ENCODE peak calls at places on chromosomes 1 and 21, in five cellular contexts. One of them, this sample, is unnamed.

GRCh38 chr1:90959352-90960206 is 62.3 kb downstream of the ZNF644 start:
- DNase-seq in fibroblast of mammary gland: peak; percentile 35
- DNase-seq in lower lobe of right lung: no peak
- DNase-seq in hepatocyte: peak; percentile 9
- DNase-seq in psoas muscle: no peak
- DNase-seq in this sample: peak; percentile 14

GRCh38 chr1:233016798-233017197 is 66.4 kb downstream of the NTPCR start:
- DNase-seq in fibroblast of mammary gland: no peak
- DNase-seq in lower lobe of right lung: no peak
- DNase-seq in hepatocyte: no peak
- DNase-seq in psoas muscle: no peak
- DNase-seq in this sample: no peak

GRCh38 chr1:63087966-63088365 is 234.4 kb upstream of the FOXD3 start:
- DNase-seq in fibroblast of mammary gland: no peak
- DNase-seq in lower lobe of right lung: no peak
- DNase-seq in hepatocyte: peak; percentile 20
- DNase-seq in psoas muscle: no peak
- DNase-seq in this sample: no peak

GRCh38 chr1:26862781-26863676 is at the start of gene SFN:
- DNase-seq in fibroblast of mammary gland: no peak
- DNase-seq in lower lobe of right lung: peak; percentile 85
- DNase-seq in hepatocyte: peak; percentile 84
- DNase-seq in psoas muscle: no peak
- DNase-seq in this sample: peak; percentile 71

GRCh38 chr21:33543505-33544129 is 779 bp downstream of the SON start:
- DNase-seq in fibroblast of mammary gland: peak; percentile 62
- DNase-seq in lower lobe of right lung: peak; percentile 84
- DNase-seq in hepatocyte: no peak
- DNase-seq in psoas muscle: peak; percentile 76
- DNase-seq in this sample: peak; percentile 79

GRCh38 chr1:244653439-244654283 is 735 bp downstream of the DESI2 start:
- DNase-seq in fibroblast of mammary gland: peak; percentile 6
- DNase-seq in lower lobe of right lung: no peak
- DNase-seq in hepatocyte: peak; percentile 22
- DNase-seq in psoas muscle: no peak
- DNase-seq in this sample: no peak

GRCh38 chr21:38950388-38951094 is 144.8 kb downstream of the ETS2 start:
- DNase-seq in fibroblast of mammary gland: peak; percentile 48
- DNase-seq in lower lobe of right lung: no peak
- DNase-seq in hepatocyte: peak; percentile 77
- DNase-seq in psoas muscle: no peak
- DNase-seq in this sample: no peak

GRCh38 chr1:8238141-8239038 is 79.5 kb upstream of the SLC45A1 start:
- DNase-seq in fibroblast of mammary gland: peak; percentile 98
- DNase-seq in lower lobe of right lung: no peak
- DNase-seq in hepatocyte: no peak
- DNase-seq in psoas muscle: no peak
- DNase-seq in this sample: no peak

GRCh38 chr1:50742523-50742922 is 217.5 kb downstream of the FAF1 start:
- DNase-seq in fibroblast of mammary gland: peak; percentile 69
- DNase-seq in lower lobe of right lung: no peak
- DNase-seq in hepatocyte: no peak
- DNase-seq in psoas muscle: no peak
- DNase-seq in this sample: no peak

GRCh38 chr1:9101510-9102146 is 27.3 kb downstream of the GPR157 start:
- DNase-seq in fibroblast of mammary gland: peak; percentile 63
- DNase-seq in lower lobe of right lung: no peak
- DNase-seq in hepatocyte: peak; percentile 74
- DNase-seq in psoas muscle: no peak
- DNase-seq in this sample: peak; percentile 82

GRCh38 chr1:89779541-89779940 is 41.3 kb upstream of the LRRC8D start:
- DNase-seq in fibroblast of mammary gland: no peak
- DNase-seq in lower lobe of right lung: no peak
- DNase-seq in hepatocyte: no peak
- DNase-seq in psoas muscle: no peak
- DNase-seq in this sample: no peak

GRCh38 chr21:46125846-46126301 is 28.0 kb downstream of the COL6A2 start:
- DNase-seq in fibroblast of mammary gland: no peak
- DNase-seq in lower lobe of right lung: peak; percentile 39
- DNase-seq in hepatocyte: no peak
- DNase-seq in psoas muscle: peak; percentile 16
- DNase-seq in this sample: no peak

GRCh38 chr21:32562915-32563314 is 22.4 kb downstream of the TCP10L start:
- DNase-seq in fibroblast of mammary gland: no peak
- DNase-seq in lower lobe of right lung: no peak
- DNase-seq in hepatocyte: no peak
- DNase-seq in psoas muscle: no peak
- DNase-seq in this sample: no peak

GRCh38 chr1:76826072-76826827 is 41.0 kb upstream of the ST6GALNAC5 start:
- DNase-seq in fibroblast of mammary gland: peak; percentile 72
- DNase-seq in lower lobe of right lung: no peak
- DNase-seq in hepatocyte: no peak
- DNase-seq in psoas muscle: no peak
- DNase-seq in this sample: no peak

GRCh38 chr1:207933205-207933800 is 22.4 kb upstream of the CD34 start:
- DNase-seq in fibroblast of mammary gland: no peak
- DNase-seq in lower lobe of right lung: no peak
- DNase-seq in hepatocyte: no peak
- DNase-seq in psoas muscle: no peak
- DNase-seq in this sample: no peak

GRCh38 chr1:25991937-25992688 is 5.8 kb downstream of the PAFAH2 start:
- DNase-seq in fibroblast of mammary gland: peak; percentile 17
- DNase-seq in lower lobe of right lung: no peak
- DNase-seq in hepatocyte: no peak
- DNase-seq in psoas muscle: no peak
- DNase-seq in this sample: no peak

GRCh38 chr1:30790850-30791778 is 33.5 kb upstream of the LAPTM5 start:
- DNase-seq in fibroblast of mammary gland: no peak
- DNase-seq in lower lobe of right lung: no peak
- DNase-seq in hepatocyte: no peak
- DNase-seq in psoas muscle: no peak
- DNase-seq in this sample: peak; percentile 61

GRCh38 chr1:205597691-205598314 is 34.0 kb downstream of the ELK4 start:
- DNase-seq in fibroblast of mammary gland: peak; percentile 51
- DNase-seq in lower lobe of right lung: no peak
- DNase-seq in hepatocyte: no peak
- DNase-seq in psoas muscle: no peak
- DNase-seq in this sample: no peak

GRCh38 chr1:27891196-27891889 is 19.0 kb downstream of the THEMIS2 start:
- DNase-seq in fibroblast of mammary gland: no peak
- DNase-seq in lower lobe of right lung: no peak
- DNase-seq in hepatocyte: no peak
- DNase-seq in psoas muscle: no peak
- DNase-seq in this sample: peak; percentile 90

GRCh38 chr1:39394598-39394997 is 96.8 kb upstream of the BMP8A start:
- DNase-seq in fibroblast of mammary gland: no peak
- DNase-seq in lower lobe of right lung: no peak
- DNase-seq in hepatocyte: peak; percentile 45
- DNase-seq in psoas muscle: no peak
- DNase-seq in this sample: peak; percentile 35

GRCh38 chr1:54671985-54672608 is 30.5 kb downstream of the MROH7 start:
- DNase-seq in fibroblast of mammary gland: peak; percentile 50
- DNase-seq in lower lobe of right lung: no peak
- DNase-seq in hepatocyte: peak; percentile 76
- DNase-seq in psoas muscle: no peak
- DNase-seq in this sample: peak; percentile 76

GRCh38 chr1:59193443-59194093 is 103.3 kb upstream of the FGGY start:
- DNase-seq in fibroblast of mammary gland: no peak
- DNase-seq in lower lobe of right lung: no peak
- DNase-seq in hepatocyte: no peak
- DNase-seq in psoas muscle: no peak
- DNase-seq in this sample: no peak

GRCh38 chr1:159933347-159933746 is 8.0 kb upstream of the TAGLN2 start:
- DNase-seq in fibroblast of mammary gland: no peak
- DNase-seq in lower lobe of right lung: no peak
- DNase-seq in hepatocyte: no peak
- DNase-seq in psoas muscle: no peak
- DNase-seq in this sample: no peak

GRCh38 chr1:98147280-98147679 is 226.4 kb upstream of the DPYD start:
- DNase-seq in fibroblast of mammary gland: no peak
- DNase-seq in lower lobe of right lung: no peak
- DNase-seq in hepatocyte: no peak
- DNase-seq in psoas muscle: no peak
- DNase-seq in this sample: no peak

GRCh38 chr1:155136728-155137127 is 1.1 kb downstream of the SLC50A1 start:
- DNase-seq in fibroblast of mammary gland: no peak
- DNase-seq in lower lobe of right lung: no peak
- DNase-seq in hepatocyte: no peak
- DNase-seq in psoas muscle: no peak
- DNase-seq in this sample: no peak

GRCh38 chr1:6594977-6595740 is 7.5 kb downstream of the KLHL21 start:
- DNase-seq in fibroblast of mammary gland: no peak
- DNase-seq in lower lobe of right lung: no peak
- DNase-seq in hepatocyte: no peak
- DNase-seq in psoas muscle: no peak
- DNase-seq in this sample: no peak

GRCh38 chr1:53410100-53410541 is 49.1 kb upstream of the DMRTB1 start:
- DNase-seq in fibroblast of mammary gland: peak; percentile 48
- DNase-seq in lower lobe of right lung: no peak
- DNase-seq in hepatocyte: no peak
- DNase-seq in psoas muscle: no peak
- DNase-seq in this sample: peak; percentile 79

GRCh38 chr1:17212487-17213121 is 7.7 kb downstream of the PADI1 start:
- DNase-seq in fibroblast of mammary gland: peak; percentile 22
- DNase-seq in lower lobe of right lung: peak; percentile 64
- DNase-seq in hepatocyte: peak; percentile 88
- DNase-seq in psoas muscle: peak; percentile 26
- DNase-seq in this sample: no peak

GRCh38 chr1:218361298-218362065 is 16.3 kb downstream of the TGFB2 start:
- DNase-seq in fibroblast of mammary gland: peak; percentile 71
- DNase-seq in lower lobe of right lung: no peak
- DNase-seq in hepatocyte: peak; percentile 44
- DNase-seq in psoas muscle: no peak
- DNase-seq in this sample: no peak

DNA sequence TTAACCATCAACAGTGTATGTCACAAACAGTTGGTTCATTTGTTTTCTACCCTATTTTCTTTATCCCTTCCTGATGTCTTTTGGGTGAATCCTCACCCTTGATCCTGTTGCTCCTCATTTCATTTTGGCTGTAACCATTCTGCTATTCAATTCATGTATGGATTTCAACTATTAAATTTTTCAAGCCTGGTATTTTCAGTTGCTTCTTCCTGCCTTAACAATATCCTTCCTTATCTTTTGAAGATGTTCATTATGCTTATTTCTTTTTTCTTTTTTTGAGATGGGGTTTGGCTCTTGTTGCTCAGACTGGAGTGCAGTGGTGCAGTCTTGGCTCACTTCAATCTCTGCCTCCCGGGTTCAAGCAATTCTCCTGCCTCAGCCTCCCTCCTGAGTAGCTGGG is 2.8 kb upstream of the RNU5D-1 start:
- DNase-seq in fibroblast of mammary gland: no peak
- DNase-seq in lower lobe of right lung: no peak
- DNase-seq in hepatocyte: no peak
- DNase-seq in psoas muscle: no peak
- DNase-seq in this sample: no peak
- H3K4me3 ChIP-seq in fibroblast of mammary gland: no peak overlapping the region
- H3K4me3 ChIP-seq in lower lobe of right lung: no peak overlapping the region
- H3K4me3 ChIP-seq in hepatocyte: no peak overlapping the region
- H3K4me3 ChIP-seq in psoas muscle: no peak overlapping the region
- H3K4me3 ChIP-seq in this sample: no peak overlapping the region

DNA sequence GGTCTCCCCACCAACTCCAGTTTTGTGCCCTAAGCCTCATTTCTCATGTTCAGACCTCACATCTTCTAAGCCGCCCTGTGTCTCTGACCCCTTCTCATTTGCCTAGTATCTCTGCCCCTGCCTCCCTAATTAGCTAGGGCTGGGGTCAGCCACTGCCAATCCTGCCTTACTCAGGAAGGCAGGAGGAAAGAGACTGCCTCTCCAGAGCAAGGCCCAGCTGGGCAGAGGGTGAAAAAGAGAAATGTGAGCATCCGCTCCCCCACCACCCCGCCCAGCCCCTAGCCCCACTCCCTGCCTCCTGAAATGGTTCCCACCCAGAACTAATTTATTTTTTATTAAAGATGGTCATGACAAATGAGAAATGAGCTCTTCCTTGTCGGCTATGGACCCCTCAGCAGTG is 11.4 kb downstream of the ADAMTSL4 start:
- DNase-seq in fibroblast of mammary gland: no peak
- DNase-seq in lower lobe of right lung: no peak
- DNase-seq in hepatocyte: no peak
- DNase-seq in psoas muscle: no peak
- DNase-seq in this sample: no peak
- H3K4me3 ChIP-seq in fibroblast of mammary gland: peak overlapping the region; percentile 53
- H3K4me3 ChIP-seq in lower lobe of right lung: peak overlapping the region; percentile 60
- H3K4me3 ChIP-seq in hepatocyte: no peak overlapping the region
- H3K4me3 ChIP-seq in psoas muscle: peak overlapping the region; percentile 71
- H3K4me3 ChIP-seq in this sample: peak overlapping the region; percentile 83

GRCh38 chr1:118158918-118159317 is 26.1 kb downstream of the SPAG17 start:
- DNase-seq in fibroblast of mammary gland: peak; percentile 80
- DNase-seq in lower lobe of right lung: no peak
- DNase-seq in hepatocyte: no peak
- DNase-seq in psoas muscle: no peak
- DNase-seq in this sample: no peak

GRCh38 chr1:118157506-118157905 is 27.5 kb downstream of the SPAG17 start:
- DNase-seq in fibroblast of mammary gland: no peak
- DNase-seq in lower lobe of right lung: no peak
- DNase-seq in hepatocyte: no peak
- DNase-seq in psoas muscle: no peak
- DNase-seq in this sample: no peak

GRCh38 chr1:118160825-118161224 is 24.2 kb downstream of the SPAG17 start:
- DNase-seq in fibroblast of mammary gland: peak; percentile 62
- DNase-seq in lower lobe of right lung: no peak
- DNase-seq in hepatocyte: no peak
- DNase-seq in psoas muscle: no peak
- DNase-seq in this sample: no peak

GRCh38 chr1:118155106-118155505 is 29.9 kb downstream of the SPAG17 start:
- DNase-seq in fibroblast of mammary gland: no peak
- DNase-seq in lower lobe of right lung: no peak
- DNase-seq in hepatocyte: no peak
- DNase-seq in psoas muscle: no peak
- DNase-seq in this sample: no peak

GRCh38 chr1:118159578-118159977 is 25.4 kb downstream of the SPAG17 start:
- DNase-seq in fibroblast of mammary gland: no peak
- DNase-seq in lower lobe of right lung: no peak
- DNase-seq in hepatocyte: no peak
- DNase-seq in psoas muscle: no peak
- DNase-seq in this sample: no peak
- H3K4me3 ChIP-seq in fibroblast of mammary gland: no peak overlapping the region
- H3K4me3 ChIP-seq in lower lobe of right lung: no peak overlapping the region
- H3K4me3 ChIP-seq in hepatocyte: no peak overlapping the region
- H3K4me3 ChIP-seq in psoas muscle: no peak overlapping the region
- H3K4me3 ChIP-seq in this sample: peak overlapping the region; percentile 36

GRCh38 chr1:67158401-67158800 is 7.9 kb upstream of the IL23R start:
- DNase-seq in fibroblast of mammary gland: no peak
- DNase-seq in lower lobe of right lung: no peak
- DNase-seq in hepatocyte: no peak
- DNase-seq in psoas muscle: no peak
- DNase-seq in this sample: no peak
- H3K4me3 ChIP-seq in fibroblast of mammary gland: no peak overlapping the region
- H3K4me3 ChIP-seq in lower lobe of right lung: no peak overlapping the region
- H3K4me3 ChIP-seq in hepatocyte: no peak overlapping the region
- H3K4me3 ChIP-seq in psoas muscle: no peak overlapping the region
- H3K4me3 ChIP-seq in this sample: no peak overlapping the region

This sample was measured in GM12865.